ENCODE peak calls at places on chromosomes 7 and 10, in nine cellular contexts. W is suprapubic skin, H is epithelial cell of proximal tubule, T is kidney epithelial cell, G is nephron progenitor cell, I is fibroblast of mammary gland, K is WTC11, C is endothelial cell, A is H9. U is an unnamed sample.

GRCh38 chr10:130244928-130245495 is 108.8 kb downstream of the GLRX3 start:
- DNase-seq in I (no peak), G (no peak), K (no peak), T (no peak), C (no peak), A (no peak), W (no peak), H (no peak), U (no peak)

GRCh38 chr7:69630292-69630691 is 32.0 kb downstream of the AUTS2 start:
- DNase-seq in I (peak; percentile 92), W (no peak), H (no peak), K (no peak), T (peak; percentile 61), G (peak; percentile 29), C (no peak), A (no peak), U (no peak)

GRCh38 chr7:8579661-8580060 is 146.3 kb downstream of the NXPH1 start:
- DNase-seq in G (no peak), K (no peak), C (no peak), W (no peak), I (no peak), H (no peak), T (no peak), A (no peak), U (no peak)

GRCh38 chr7:50676079-50676478 is 106.6 kb downstream of the GRB10 start:
- DNase-seq in G (no peak), K (no peak), A (no peak), W (no peak), I (no peak), C (no peak), T (no peak), H (no peak), U (no peak)

GRCh38 chr7:140526214-140526613 is 46.9 kb upstream of the MKRN1 start:
- DNase-seq in C (no peak), H (no peak), I (no peak), W (no peak), G (peak; percentile 62), K (no peak), T (no peak), A (peak; percentile 51), U (no peak)

GRCh38 chr10:118332948-118333710 is 9.0 kb downstream of the FAM204A start:
- DNase-seq in T (no peak), I (no peak), G (no peak), A (no peak), H (peak; percentile 20), K (no peak), C (no peak), W (no peak), U (peak; percentile 53)

GRCh38 chr7:51344406-51344805 is 27.8 kb upstream of the COBL start:
- DNase-seq in A (no peak), H (no peak), C (no peak), K (no peak), W (no peak), T (no peak), I (no peak), G (no peak), U (peak; percentile 73)

GRCh38 chr7:152512711-152513110 is 76.9 kb upstream of the KMT2C start:
- DNase-seq in I (no peak), C (no peak), H (no peak), K (no peak), T (no peak), G (no peak), A (no peak), W (no peak), U (peak; percentile 14)

GRCh38 chr10:23197416-23197861 is 5.3 kb downstream of the PTF1A start:
- DNase-seq in H (no peak), W (no peak), K (no peak), I (no peak), T (no peak), G (no peak), C (no peak), A (no peak), U (no peak)

GRCh38 chr10:79224263-79224949 is 122.9 kb upstream of the PPIF start:
- DNase-seq in H (no peak), I (no peak), G (no peak), K (no peak), W (no peak), C (no peak), A (no peak), T (no peak), U (no peak)

GRCh38 chr10:33483124-33483794 is 148.8 kb upstream of the NRP1 start:
- DNase-seq in K (no peak), W (no peak), H (no peak), I (no peak), G (no peak), T (no peak), C (no peak), A (no peak), U (no peak)

GRCh38 chr7:158098125-158099030 is 489.2 kb downstream of the PTPRN2 start:
- DNase-seq in H (no peak), A (no peak), T (no peak), C (no peak), W (peak; percentile 48), K (no peak), I (no peak), G (no peak), U (no peak)

GRCh38 chr7:8065356-8065813 is 96.8 kb downstream of the GLCCI1 start:
- DNase-seq in A (no peak), H (no peak), W (no peak), I (peak; percentile 87), C (no peak), K (no peak), T (no peak), G (no peak), U (peak; percentile 17)

GRCh38 chr7:68688416-68689086 is 909.7 kb upstream of the AUTS2 start:
- DNase-seq in H (no peak), A (no peak), K (peak; percentile 15), G (no peak), I (no peak), C (no peak), W (no peak), T (no peak), U (no peak)

GRCh38 chr10:44010873-44011602 is 362.4 kb upstream of the ZNF32 start:
- DNase-seq in A (no peak), C (no peak), G (no peak), K (no peak), T (peak; percentile 55), I (no peak), W (no peak), H (no peak), U (peak; percentile 23)

GRCh38 chr10:68550747-68551411 is 9.3 kb upstream of the TET1 start:
- DNase-seq in T (peak; percentile 42), I (peak; percentile 87), K (peak; percentile 67), C (peak; percentile 58), A (peak; percentile 81), W (no peak), H (no peak), G (peak; percentile 46), U (peak; percentile 82)
- TF ChIP-seq CTCF in T (peak; percentile 84), I (peak; percentile 99), K (peak; percentile 58), C (peak; percentile 69), A (peak; percentile 80), W (peak; percentile 75), H (peak; percentile 94), G (peak; percentile 72), U (peak; percentile 68)

GRCh38 chr7:122014697-122015096 is 129.4 kb downstream of the AASS start:
- DNase-seq in G (no peak), C (no peak), H (no peak), K (no peak), I (peak; percentile 2), W (no peak), T (no peak), A (no peak), U (peak; percentile 12)
- TF ChIP-seq CTCF in G (peak; percentile 11), C (no peak), H (no peak), K (no peak), I (peak; percentile 9), W (no peak), T (peak; percentile 3), A (peak; percentile 38), U (peak; percentile 27)

GRCh38 chr10:91409069-91409868 is 875 bp upstream of the HECTD2 start:
- DNase-seq in H (no peak), T (peak; percentile 71), A (peak; percentile 56), C (peak; percentile 72), I (peak; percentile 86), K (peak; percentile 42), G (peak; percentile 64), W (peak; percentile 90), U (peak; percentile 78)

GRCh38 chr10:91412688-91413087 is 2.5 kb downstream of the HECTD2 start:
- DNase-seq in A (no peak), W (no peak), H (no peak), T (no peak), C (no peak), G (no peak), I (no peak), K (no peak), U (no peak)

GRCh38 chr10:91410638-91411367 is 659 bp downstream of the HECTD2 start:
- DNase-seq in C (no peak), I (peak; percentile 64), T (no peak), W (peak; percentile 61), G (no peak), H (no peak), K (no peak), A (no peak), U (peak; percentile 8)

GRCh38 chr10:91406322-91406721 is 3.8 kb upstream of the HECTD2 start:
- DNase-seq in G (no peak), A (no peak), W (no peak), I (no peak), K (no peak), C (no peak), T (no peak), H (no peak), U (no peak)

DNA sequence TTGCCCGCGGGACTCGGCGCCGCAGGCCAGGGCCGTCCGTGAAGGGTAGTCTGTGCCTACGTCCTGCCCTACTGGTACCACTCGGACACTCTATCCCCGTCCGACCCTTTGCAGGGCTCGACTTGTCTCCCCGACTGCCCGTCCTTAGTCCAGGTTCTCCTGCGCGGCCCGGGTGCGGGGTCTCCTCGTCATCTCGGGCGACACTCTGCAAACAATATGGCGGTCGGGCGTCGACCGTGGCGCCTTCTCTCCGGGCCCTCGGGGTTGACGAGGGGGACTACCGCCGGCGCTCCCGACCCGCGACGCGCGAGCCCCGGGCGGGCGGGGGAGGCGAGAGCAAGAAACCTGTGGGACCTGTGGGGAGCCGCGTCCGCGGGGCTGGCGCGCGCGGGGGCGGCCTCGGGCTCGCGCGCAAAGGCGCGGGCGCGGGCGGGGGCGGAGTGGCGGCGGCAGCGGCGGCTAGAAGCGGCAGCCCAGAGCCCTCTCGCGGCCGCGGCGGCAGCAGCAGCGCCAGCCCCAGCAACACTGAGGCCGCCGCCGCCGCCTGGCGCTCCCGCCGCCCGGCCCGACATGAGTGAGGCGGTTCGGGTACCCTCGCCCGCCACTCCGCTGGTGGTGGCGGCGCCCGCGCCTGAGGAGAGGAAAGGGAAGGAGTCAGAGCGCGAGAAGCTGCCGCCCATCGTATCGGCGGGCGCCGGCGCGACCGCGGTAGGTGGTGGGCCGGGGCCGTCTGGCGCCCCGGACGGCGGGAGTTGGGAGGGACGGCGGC is at the start of gene HECTD2:
- DNase-seq in A (peak; percentile 80), K (peak; percentile 77), W (peak; percentile 87), H (no peak), T (no peak), I (peak; percentile 58), C (peak; percentile 84), G (peak; percentile 86), U (peak; percentile 72)
- TF ChIP-seq CTCF in A (peak; percentile 51), K (no peak), W (peak; percentile 52), H (no peak), T (no peak), I (no peak), C (peak; percentile 6), G (no peak), U (peak; percentile 37)

DNA sequence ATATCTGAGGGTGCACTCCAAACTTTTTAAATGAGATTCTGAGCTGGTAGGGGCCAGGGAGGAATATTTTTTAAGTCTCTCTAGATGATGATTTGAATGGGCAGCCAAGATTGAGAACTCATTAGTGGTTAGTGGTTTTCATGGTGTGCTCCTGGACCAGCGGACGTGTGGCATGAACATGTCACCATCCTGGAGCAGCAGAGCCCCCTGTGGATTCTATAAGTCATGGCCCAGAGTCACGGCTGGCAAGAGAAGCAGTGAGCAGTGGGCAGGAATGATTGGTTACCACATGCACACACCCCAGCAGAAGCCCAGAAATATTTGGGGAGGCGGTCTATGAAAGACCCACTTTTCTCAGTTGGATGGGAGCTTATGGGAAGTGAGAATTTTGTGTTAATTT is 21.2 kb upstream of the UCN3 start:
- DNase-seq in G (no peak), K (no peak), I (no peak), A (no peak), H (no peak), C (no peak), T (no peak), W (no peak), U (peak; percentile 6)
- TF ChIP-seq CTCF in G (no peak), K (no peak), I (no peak), A (no peak), H (peak; percentile 20), C (no peak), T (peak; percentile 28), W (no peak), U (no peak)